ENCODE peak calls at places on chromosomes 7 and 10, in four cellular contexts. N is GM23338; F is foreskin keratinocyte; O is CD4-positive, alpha-beta T cell. E is an unnamed sample.

GRCh38 chr10:35343739-35344138 is 7.4 kb downstream of the CCNY start:
- ATAC-seq in N (no peak), F (no peak), O (no peak), E (no peak)

GRCh38 chr7:104826140-104826539 is 187.9 kb upstream of the KMT2E start:
- ATAC-seq in N (no peak), F (no peak), O (no peak), E (no peak)

GRCh38 chr10:5070648-5071410 is 23.4 kb upstream of the AKR1C3 start:
- ATAC-seq in N (no peak), F (no peak), O (no peak), E (no peak)

GRCh38 chr10:61900829-61901783 is at the start of gene ARID5B:
- ATAC-seq in N (peak; percentile 7), F (no peak), O (peak; percentile 14), E (peak; percentile 21)

GRCh38 chr10:18668026-18668425 is 8.8 kb downstream of the ARL5B start:
- ATAC-seq in N (no peak), F (no peak), O (no peak), E (no peak)

GRCh38 chr10:10642741-10643280 is 374.9 kb upstream of the CELF2 start:
- ATAC-seq in N (peak; percentile 70), F (no peak), O (no peak), E (no peak)

GRCh38 chr7:111755388-111755787 is 193.1 kb upstream of the IMMP2L start:
- ATAC-seq in N (no peak), F (no peak), O (no peak), E (no peak)

GRCh38 chr7:151863386-151864079 is 13.4 kb downstream of the PRKAG2 start:
- ATAC-seq in N (peak; percentile 82), F (no peak), O (no peak), E (no peak)

GRCh38 chr10:87622290-87623004 is 37.2 kb upstream of the PAPSS2 start:
- ATAC-seq in N (peak; percentile 53), F (peak; percentile 56), O (no peak), E (no peak)

GRCh38 chr7:30514177-30514576 is 9.5 kb upstream of the GGCT start:
- ATAC-seq in N (no peak), F (no peak), O (no peak), E (no peak)

GRCh38 chr7:66967029-66967428 is 28.4 kb downstream of the SBDS start:
- ATAC-seq in N (no peak), F (no peak), O (no peak), E (no peak)

GRCh38 chr7:114922652-114923402 is 933 bp downstream of the MDFIC start:
- ATAC-seq in N (peak; percentile 44), F (peak; percentile 73), O (peak; percentile 72), E (peak; percentile 68)

GRCh38 chr10:124119216-124119615 is 25.8 kb upstream of the CHST15 start:
- ATAC-seq in N (no peak), F (no peak), O (no peak), E (no peak)

GRCh38 chr7:46479680-46480079 is 558.6 kb upstream of the IGFBP3 start:
- ATAC-seq in N (no peak), F (no peak), O (no peak), E (no peak)

GRCh38 chr10:71266147-71266917 is 52.7 kb upstream of the SLC29A3 start:
- ATAC-seq in N (no peak), F (peak; percentile 38), O (no peak), E (peak; percentile 64)

GRCh38 chr10:50595785-50596184 is 28.0 kb downstream of the SGMS1 start:
- ATAC-seq in N (no peak), F (no peak), O (no peak), E (no peak)

GRCh38 chr10:128864554-128865300 is 602.3 kb upstream of the MGMT start:
- ATAC-seq in N (no peak), F (no peak), O (no peak), E (no peak)

GRCh38 chr7:9507281-9507680 is 1073.9 kb downstream of the NXPH1 start:
- ATAC-seq in N (peak; percentile 69), F (no peak), O (no peak), E (no peak)

GRCh38 chr7:51226042-51226755 is 90.4 kb downstream of the COBL start:
- ATAC-seq in N (no peak), F (peak; percentile 81), O (no peak), E (peak; percentile 85)

GRCh38 chr10:109987828-109988227 is 20.0 kb upstream of the ADD3 start:
- ATAC-seq in N (no peak), F (no peak), O (no peak), E (no peak)

GRCh38 chr7:75989726-75990388 is 4.5 kb downstream of the TMEM120A start:
- ATAC-seq in N (no peak), F (no peak), O (no peak), E (no peak)

GRCh38 chr7:37424995-37425394 is 23.7 kb downstream of the ELMO1 start:
- ATAC-seq in N (no peak), F (no peak), O (no peak), E (no peak)

GRCh38 chr10:30883751-30884150 is 147.9 kb downstream of the ZNF438 start:
- ATAC-seq in N (no peak), F (no peak), O (no peak), E (no peak)

GRCh38 chr10:110378019-110378418 is 73.3 kb upstream of the SMNDC1 start:
- ATAC-seq in N (no peak), F (no peak), O (no peak), E (no peak)

E was measured in esophagus mucosa.